ENCODE peak calls at places on chromosome 19, in five cellular contexts. D is Peyer's patch, E is breast epithelium, B is GM12891, T is lower leg skin. M is an unnamed sample.

GRCh38 chr19:36876993-36877938 is 26.6 kb downstream of the ZNF345 start:
- DNase-seq in D (no peak), E (no peak), B (no peak), T (no peak), M (no peak)

GRCh38 chr19:6734096-6734696 is 3.2 kb downstream of the GPR108 start:
- DNase-seq in D (no peak), E (no peak), B (no peak), T (no peak), M (no peak)

GRCh38 chr19:5281588-5281987 is 59.0 kb downstream of the PTPRS start:
- DNase-seq in D (no peak), E (peak), B (no peak), T (peak), M (peak)

GRCh38 chr19:44748426-44749254 is at the start of gene BCL3:
- DNase-seq in D (peak), E (peak), B (peak), T (peak), M (no peak)

GRCh38 chr19:16496613-16496983 is 404 bp downstream of the C19orf44 start:
- DNase-seq in D (peak), E (no peak), B (no peak), T (peak), M (no peak)

GRCh38 chr19:7004313-7004931 is 16.8 kb downstream of the MBD3L2B start:
- DNase-seq in D (no peak), E (no peak), B (no peak), T (no peak), M (no peak)

GRCh38 chr19:29630661-29631060 is 24.6 kb downstream of the POP4 start:
- DNase-seq in D (no peak), E (no peak), B (no peak), T (no peak), M (no peak)

GRCh38 chr19:27776020-27776419 is 1436.9 kb downstream of the UQCRFS1 start:
- DNase-seq in D (no peak), E (no peak), B (no peak), T (no peak), M (no peak)

GRCh38 chr19:55443824-55444719 is 972 bp upstream of the SHISA7 start:
- DNase-seq in D (no peak), E (no peak), B (no peak), T (no peak), M (no peak)

GRCh38 chr19:40464059-40465024 is 1.2 kb downstream of the BLVRB start:
- DNase-seq in D (peak), E (peak), B (no peak), T (peak), M (peak)

GRCh38 chr19:52237771-52238400 is 31.5 kb upstream of the ZNF766 start:
- DNase-seq in D (peak), E (peak), B (no peak), T (no peak), M (no peak)

GRCh38 chr19:30626567-30626966 is 254.4 kb downstream of the ZNF536 start:
- DNase-seq in D (no peak), E (no peak), B (no peak), T (no peak), M (peak)

GRCh38 chr19:20078696-20079095 is 896 bp downstream of the ZNF90 start:
- DNase-seq in D (no peak), E (no peak), B (no peak), T (no peak), M (no peak)

GRCh38 chr19:38685666-38686529 is 38.4 kb downstream of the ACTN4 start:
- DNase-seq in D (no peak), E (no peak), B (no peak), T (no peak), M (no peak)

GRCh38 chr19:8485561-8486371 is 16.7 kb downstream of the PRAM1 start:
- DNase-seq in D (no peak), E (no peak), B (no peak), T (no peak), M (no peak)

GRCh38 chr19:33819496-33819874 is 22.8 kb downstream of the KCTD15 start:
- DNase-seq in D (no peak), E (no peak), B (no peak), T (no peak), M (no peak)

GRCh38 chr19:45782820-45783785 is 813 bp upstream of the DMPK start:
- DNase-seq in D (no peak), E (peak), B (no peak), T (no peak), M (no peak)

GRCh38 chr19:19354932-19355331 is 34.3 kb downstream of the MAU2 start:
- DNase-seq in D (no peak), E (no peak), B (no peak), T (no peak), M (no peak)

GRCh38 chr19:55437410-55437809 is 5.7 kb downstream of the SHISA7 start:
- DNase-seq in D (no peak), E (no peak), B (no peak), T (no peak), M (no peak)

GRCh38 chr19:43438291-43439162 is 23.8 kb downstream of the TEX101 start:
- DNase-seq in D (peak), E (no peak), B (no peak), T (peak), M (peak)

GRCh38 chr19:55585658-55586339 is 5.2 kb upstream of the ZNF579 start:
- DNase-seq in D (peak), E (peak), B (no peak), T (no peak), M (no peak)

GRCh38 chr19:44623080-44623479 is 9.7 kb downstream of the IGSF23 start:
- DNase-seq in D (no peak), E (no peak), B (no peak), T (no peak), M (no peak)

GRCh38 chr19:57348136-57348535 is 2.9 kb upstream of the ZNF304 start:
- DNase-seq in D (no peak), E (no peak), B (no peak), T (no peak), M (no peak)

GRCh38 chr19:33214621-33215020 is 11.0 kb downstream of the SLC7A10 start:
- DNase-seq in D (no peak), E (no peak), B (no peak), T (no peak), M (no peak)

GRCh38 chr19:12913871-12914690 is 5.0 kb downstream of the SYCE2 start:
- DNase-seq in D (peak), E (peak), B (peak), T (peak), M (no peak)

GRCh38 chr19:34254552-34255432 is at the start of gene GARRE1:
- DNase-seq in D (no peak), E (no peak), B (no peak), T (no peak), M (no peak)

GRCh38 chr19:55484571-55485438 is at the start of gene NAT14:
- DNase-seq in D (peak), E (no peak), B (peak), T (no peak), M (no peak)

GRCh38 chr19:14497347-14497921 is 1.5 kb upstream of the GIPC1 start:
- DNase-seq in D (no peak), E (no peak), B (no peak), T (no peak), M (no peak)

GRCh38 chr19:34429553-34429952 is 1.4 kb downstream of the UBA2 start:
- DNase-seq in D (no peak), E (no peak), B (no peak), T (no peak), M (no peak)

GRCh38 chr19:41870401-41870873 is 6.6 kb upstream of the CD79A start:
- DNase-seq in D (no peak), E (no peak), B (no peak), T (no peak), M (no peak)

GRCh38 chr19:45322311-45322710 is 364 bp downstream of the CKM start:
- DNase-seq in D (no peak), E (no peak), B (no peak), T (no peak), M (no peak)

GRCh38 chr19:43651758-43652545 is 12.3 kb upstream of the CADM4 start:
- DNase-seq in D (peak), E (peak), B (no peak), T (peak), M (no peak)

GRCh38 chr19:369876-370275 is 25.3 kb upstream of the MIER2 start:
- DNase-seq in D (no peak), E (no peak), B (no peak), T (no peak), M (no peak)

GRCh38 chr19:5036733-5037681 is 68.1 kb downstream of the KDM4B start:
- DNase-seq in D (no peak), E (no peak), B (no peak), T (no peak), M (no peak)

GRCh38 chr19:46950526-46951235 is 69.0 kb upstream of the NPAS1 start:
- DNase-seq in D (no peak), E (no peak), B (no peak), T (no peak), M (no peak)

GRCh38 chr19:3982701-3983541 is 2.3 kb downstream of the EEF2 start:
- DNase-seq in D (no peak), E (peak), B (peak), T (peak), M (no peak)

GRCh38 chr19:6048808-6049405 is 61.4 kb downstream of the RFX2 start:
- DNase-seq in D (peak), E (peak), B (peak), T (peak), M (peak)

GRCh38 chr19:12975221-12975756 is 5.9 kb downstream of the DAND5 start:
- DNase-seq in D (no peak), E (no peak), B (no peak), T (no peak), M (no peak)

GRCh38 chr19:6772028-6772865 is at the start of gene VAV1:
- DNase-seq in D (peak), E (no peak), B (peak), T (no peak), M (no peak)

GRCh38 chr19:2478324-2478755 is 2.4 kb downstream of the GADD45B start:
- DNase-seq in D (peak), E (peak), B (no peak), T (peak), M (no peak)
- TF ChIP-seq POLR2A in D (peak), E (no peak), B (peak), T (no peak), M (no peak)

DNA sequence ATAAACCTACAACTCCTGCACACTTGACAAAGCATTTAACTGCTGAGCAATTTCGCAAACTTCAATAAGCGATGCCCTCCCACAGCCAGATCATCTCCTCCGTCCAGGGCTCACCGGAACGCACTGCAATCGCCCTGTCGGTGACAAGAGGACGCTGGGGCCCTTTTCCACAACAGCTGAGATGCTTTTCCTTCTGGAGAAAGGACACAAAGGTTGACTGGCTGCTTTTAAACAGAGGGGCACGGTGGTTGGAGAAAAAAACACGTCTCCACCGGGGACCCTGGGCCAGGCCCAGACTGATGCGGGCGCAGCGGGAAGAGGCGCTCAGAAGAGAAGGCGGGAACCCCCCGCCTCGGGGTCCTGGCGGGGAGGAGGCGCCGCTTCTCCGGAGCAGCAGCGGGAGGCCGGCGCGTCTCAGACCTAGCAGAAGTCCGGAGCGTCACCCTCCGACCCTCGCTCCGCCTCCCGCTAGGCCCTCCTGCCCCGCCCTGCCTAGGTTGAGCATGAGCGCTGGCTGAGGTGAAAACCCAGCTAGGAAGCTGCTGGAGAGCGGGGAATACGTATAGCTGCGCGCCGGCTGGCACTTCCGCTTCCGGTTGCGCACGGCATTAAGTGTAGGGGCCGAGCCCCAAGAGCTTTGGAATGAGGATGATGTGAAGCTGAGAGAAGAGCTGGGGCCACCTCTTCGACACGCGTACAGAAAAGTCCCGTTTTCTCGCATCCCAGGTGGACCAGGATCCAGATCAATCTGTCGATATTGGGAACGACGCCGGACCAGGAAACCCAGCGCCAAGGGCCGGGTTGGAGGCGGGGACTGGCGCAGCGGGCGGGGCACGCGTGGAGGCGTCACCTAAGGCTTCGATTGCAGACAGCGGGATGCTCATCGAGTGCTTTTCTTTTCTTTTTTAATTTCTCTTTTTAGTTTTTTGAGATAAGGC is at the start of gene ZNF846:
- DNase-seq in D (peak), E (peak), B (peak), T (peak), M (peak)
- TF ChIP-seq POLR2A in D (peak), E (peak), B (peak), T (no peak), M (no peak)

GRCh38 chr19:18023596-18024212 is 15.7 kb downstream of the ARRDC2 start:
- DNase-seq in D (peak), E (peak), B (no peak), T (peak), M (peak)

GRCh38 chr19:18027151-18027550 is 19.2 kb downstream of the ARRDC2 start:
- DNase-seq in D (no peak), E (no peak), B (no peak), T (no peak), M (no peak)

GRCh38 chr19:18017275-18018083 is 9.5 kb downstream of the ARRDC2 start:
- DNase-seq in D (no peak), E (no peak), B (no peak), T (no peak), M (no peak)

GRCh38 chr19:18020212-18021067 is 12.5 kb downstream of the ARRDC2 start:
- DNase-seq in D (no peak), E (peak), B (no peak), T (peak), M (peak)

DNA sequence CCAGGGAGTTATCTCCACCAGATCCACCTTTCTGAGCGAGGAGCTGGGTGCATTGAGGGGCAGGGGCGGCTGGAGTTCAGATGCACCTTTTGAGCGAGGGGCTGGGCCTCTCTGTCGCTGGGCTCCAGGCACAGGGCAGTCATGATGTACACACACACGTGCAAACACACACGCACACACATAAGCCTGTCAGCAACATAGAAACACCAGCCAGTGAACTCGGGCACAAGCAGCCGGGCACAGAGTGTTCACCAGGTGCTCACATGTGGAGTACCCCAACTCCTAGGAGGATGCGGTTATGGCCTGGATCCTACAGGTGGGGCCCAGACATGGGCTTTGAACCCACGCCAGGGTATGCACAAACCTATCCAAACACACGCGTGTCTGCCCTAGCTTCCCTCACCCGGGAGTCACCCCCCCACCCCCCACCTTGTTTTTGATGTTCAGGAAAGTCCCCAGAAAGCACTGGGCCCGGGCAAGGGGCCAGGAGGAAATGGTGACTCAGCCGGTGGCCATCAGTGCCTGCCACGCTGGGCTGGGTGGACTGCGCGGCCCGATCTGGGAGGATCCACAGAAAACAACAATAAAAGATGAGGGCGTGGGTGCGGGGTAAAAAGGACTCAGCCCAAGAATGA is 13.3 kb downstream of the ARRDC2 start:
- DNase-seq in D (peak), E (peak), B (no peak), T (peak), M (peak)
- TF ChIP-seq POLR2A in D (no peak), E (no peak), B (no peak), T (no peak), M (no peak)

GRCh38 chr19:35744688-35745327 is 410 bp downstream of the U2AF1L4 start:
- DNase-seq in D (peak), E (peak), B (peak), T (peak), M (peak)
- TF ChIP-seq POLR2A in D (peak), E (no peak), B (peak), T (no peak), M (no peak)

GRCh38 chr19:48994035-48994386 is 324 bp downstream of the RUVBL2 start:
- DNase-seq in D (no peak), E (no peak), B (no peak), T (no peak), M (no peak)

GRCh38 chr19:48992571-48993174 is 436 bp downstream of the GYS1 start:
- DNase-seq in D (peak), E (no peak), B (no peak), T (no peak), M (no peak)

GRCh38 chr19:48991823-48992570 is 1.1 kb downstream of the GYS1 start:
- DNase-seq in D (no peak), E (peak), B (peak), T (peak), M (no peak)

GRCh38 chr19:48991011-48991609 is 2.0 kb downstream of the GYS1 start:
- DNase-seq in D (no peak), E (no peak), B (no peak), T (no peak), M (no peak)

DNA sequence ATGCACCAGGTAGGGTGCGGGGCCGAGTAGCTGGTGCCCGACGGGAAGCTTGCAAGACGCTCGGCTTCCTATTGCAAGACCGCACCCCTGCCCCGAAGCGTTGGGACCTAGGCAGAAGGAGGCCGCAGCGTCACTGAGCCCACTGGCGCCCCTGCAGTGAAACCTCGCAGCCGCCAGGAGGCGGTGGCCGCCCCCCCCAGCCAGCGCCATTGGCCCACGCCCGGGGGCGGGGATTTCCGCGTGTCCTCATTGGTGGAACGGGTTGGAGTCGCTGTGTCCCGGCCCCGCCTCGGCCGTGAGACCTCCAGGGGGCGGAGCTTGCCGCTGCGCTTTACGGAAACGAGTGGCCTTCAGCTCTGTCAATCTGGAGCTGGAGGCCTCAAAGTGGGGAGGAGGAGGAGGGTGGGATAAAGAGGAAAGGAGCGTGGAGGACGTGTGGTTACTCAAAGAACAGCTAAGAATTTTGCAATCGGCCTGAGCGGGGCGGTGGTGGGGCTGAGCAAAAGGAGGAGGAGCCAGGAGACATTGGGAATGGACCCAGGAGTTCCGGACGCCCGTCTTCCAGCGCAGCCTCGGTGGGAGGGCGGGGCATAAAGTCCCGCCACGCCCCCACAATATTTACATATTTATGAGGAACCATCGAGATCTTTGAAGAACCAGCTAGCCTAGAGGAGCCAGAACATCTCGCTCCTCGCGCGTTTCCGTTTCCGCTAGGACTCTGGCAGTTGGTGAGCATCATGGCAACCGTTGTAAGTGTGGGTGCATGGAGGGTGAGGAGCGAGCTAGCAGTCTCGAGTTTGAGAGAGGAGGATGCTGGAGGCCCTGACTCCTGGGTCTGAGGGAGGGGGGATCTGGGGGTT is at the start of the genes GYS1 and RUVBL2:
- DNase-seq in D (peak), E (peak), B (peak), T (peak), M (peak)
- TF ChIP-seq POLR2A in D (peak), E (peak), B (peak), T (peak), M (peak)